ENCODE peak calls at places on chromosomes 2 and 18, in six cellular contexts. O is posterior cingulate gyrus; N is SW480; P is fibroblast of the conjunctiva; D is activated CD4-positive, alpha-beta T cell treated with anti-CD3 and anti-CD28 coated beads, Interleukin-2, amount 10 ng/mL, durations not matched to agents 7 days and 5 days; W is lower lobe of right lung. U is an unnamed sample.

GRCh38 chr2:240982821-240983281 is 15.6 kb upstream of the SNED1 start:
- DNase-seq in O (no peak), P (no peak), W (peak; percentile 36), D (no peak), N (no peak), U (no peak)

GRCh38 chr18:23470620-23471387 is 17.7 kb downstream of the RIOK3 start:
- DNase-seq in W (no peak), O (no peak), N (no peak), P (no peak), D (no peak), U (no peak)

GRCh38 chr2:225742487-225742886 is 343.0 kb downstream of the NYAP2 start:
- DNase-seq in N (no peak), W (no peak), P (no peak), D (no peak), O (no peak), U (no peak)

GRCh38 chr2:39099820-39100728 is 20.8 kb downstream of the SOS1 start:
- DNase-seq in P (no peak), N (no peak), O (no peak), W (no peak), D (no peak), U (no peak)

GRCh38 chr2:172106128-172106961 is 3.6 kb upstream of the DLX2 start:
- DNase-seq in P (no peak), N (no peak), O (no peak), W (no peak), D (peak; percentile 45), U (peak; percentile 81)

GRCh38 chr2:134107402-134107801 is 146.5 kb upstream of the MGAT5 start:
- DNase-seq in O (no peak), P (no peak), D (no peak), N (no peak), W (no peak), U (no peak)

GRCh38 chr2:236574424-236575145 is 5.0 kb downstream of the ACKR3 start:
- DNase-seq in P (no peak), D (no peak), N (no peak), W (no peak), O (no peak), U (no peak)

GRCh38 chr18:8496186-8496585 is 113.1 kb upstream of the RAB12 start:
- DNase-seq in W (no peak), N (no peak), P (no peak), D (no peak), O (no peak), U (no peak)

GRCh38 chr2:64137567-64137966 is 6.7 kb downstream of the PELI1 start:
- DNase-seq in N (no peak), P (no peak), W (no peak), D (no peak), O (no peak), U (no peak)

GRCh38 chr2:60046529-60046928 is 506.9 kb downstream of the BCL11A start:
- DNase-seq in D (no peak), O (no peak), P (no peak), N (no peak), W (no peak), U (no peak)

GRCh38 chr2:64391459-64391858 is 62.5 kb upstream of the LGALSL start:
- DNase-seq in O (no peak), W (no peak), D (no peak), P (no peak), N (no peak), U (no peak)

GRCh38 chr2:129880309-129880708 is 99.2 kb upstream of the RAB6C start:
- DNase-seq in P (no peak), O (no peak), D (no peak), W (no peak), N (no peak), U (no peak)

GRCh38 chr2:30789670-30790210 is 17.5 kb downstream of the CAPN13 start:
- DNase-seq in N (no peak), D (no peak), O (no peak), W (no peak), P (no peak), U (no peak)

GRCh38 chr18:13878858-13879257 is 36.5 kb downstream of the MC2R start:
- DNase-seq in N (no peak), D (no peak), P (no peak), O (no peak), W (no peak), U (no peak)

GRCh38 chr18:13103366-13103765 is 112.2 kb downstream of the CEP192 start:
- DNase-seq in D (no peak), W (no peak), O (no peak), P (no peak), N (no peak), U (no peak)